ENCODE peak calls at places on chromosomes 6 and 20, in ten cellular contexts. O is D341Med; D is HFFc6; Y is brain microvascular endothelial cell; S is T-helper 9 cell; C is mesothelial cell of epicardium; P is effector memory CD8-positive, alpha-beta T cell; E is GM04504; T is stimulated activated CD4-positive, alpha-beta T cell treated with anti-CD3 and anti-CD28 coated beads, Interleukin-4, amount 100 ng/mL, for 24 hours; U is ovary. L is an unnamed sample.

GRCh38 chr20:34573541-34573940 is 15.0 kb downstream of the MAP1LC3A start:
- DNase-seq in S (no peak), E (no peak), O (no peak), Y (no peak), U (no peak), T (no peak), D (no peak), P (no peak), C (no peak), L (no peak)

GRCh38 chr6:153511896-153512496 is 380.9 kb upstream of the RGS17 start:
- DNase-seq in C (no peak), U (no peak), O (peak), T (no peak), Y (peak), S (no peak), P (peak), E (peak), D (peak), L (no peak)

GRCh38 chr20:45341939-45342862 is 6.0 kb downstream of the SDC4 start:
- DNase-seq in U (peak), P (no peak), O (peak), S (no peak), C (no peak), D (peak), E (no peak), Y (no peak), T (no peak), L (no peak)

GRCh38 chr6:142242269-142242668 is 59.5 kb upstream of the ADGRG6 start:
- DNase-seq in T (no peak), U (no peak), C (no peak), P (no peak), Y (peak), E (no peak), D (peak), O (no peak), S (no peak), L (no peak)

GRCh38 chr6:93366506-93366905 is 52.9 kb downstream of the EPHA7 start:
- DNase-seq in T (no peak), O (no peak), Y (no peak), S (no peak), D (no peak), P (no peak), C (no peak), E (no peak), U (no peak), L (no peak)

GRCh38 chr6:53805725-53806124 is 10.9 kb downstream of the LRRC1 start:
- DNase-seq in O (no peak), Y (no peak), D (no peak), U (no peak), T (no peak), C (no peak), E (no peak), P (no peak), S (no peak), L (no peak)

GRCh38 chr6:484086-484728 is 92.7 kb downstream of the IRF4 start:
- DNase-seq in P (no peak), C (no peak), E (no peak), T (peak), U (no peak), O (no peak), Y (no peak), D (no peak), S (no peak), L (peak)

GRCh38 chr20:23406880-23407279 is 14.4 kb downstream of the NAPB start:
- DNase-seq in E (no peak), P (no peak), T (no peak), C (no peak), Y (no peak), S (no peak), D (no peak), O (no peak), U (no peak), L (no peak)

GRCh38 chr20:63544958-63545516 is 2.5 kb downstream of the SRMS start:
- DNase-seq in S (no peak), T (no peak), U (no peak), Y (no peak), D (no peak), C (no peak), P (no peak), O (no peak), E (no peak), L (no peak)

GRCh38 chr20:36461600-36462439 is 79.5 kb upstream of the MYL9 start:
- DNase-seq in D (no peak), O (peak), Y (peak), C (no peak), E (no peak), S (peak), T (no peak), U (peak), P (peak), L (peak)

GRCh38 chr6:133809406-133809805 is 79.5 kb upstream of the TCF21 start:
- DNase-seq in E (no peak), T (no peak), O (no peak), D (no peak), C (no peak), U (no peak), S (no peak), P (no peak), Y (no peak), L (no peak)

GRCh38 chr6:166494757-166495486 is 91.6 kb downstream of the RAMACL start:
- DNase-seq in S (no peak), O (no peak), Y (no peak), C (no peak), U (no peak), T (peak), D (no peak), E (no peak), P (no peak), L (peak)

GRCh38 chr20:56636701-56637100 is 7.6 kb downstream of the TFAP2C start:
- DNase-seq in S (no peak), P (no peak), Y (peak), O (no peak), C (no peak), E (peak), D (peak), T (no peak), U (no peak), L (no peak)

GRCh38 chr6:66861007-66861541 is 1154.0 kb upstream of the EYS start:
- DNase-seq in Y (no peak), U (no peak), D (no peak), E (no peak), P (no peak), S (no peak), T (no peak), C (no peak), O (no peak), L (no peak)

GRCh38 chr20:46799781-46800180 is 90.3 kb downstream of the SLC2A10 start:
- DNase-seq in Y (no peak), S (no peak), P (no peak), O (no peak), E (no peak), D (no peak), C (no peak), T (no peak), U (no peak), L (no peak)

GRCh38 chr6:142941018-142941417 is 4.0 kb downstream of the HIVEP2 start:
- DNase-seq in D (no peak), T (no peak), P (no peak), C (no peak), S (no peak), E (no peak), U (no peak), O (no peak), Y (no peak), L (no peak)